ENCODE peak calls at places on chromosomes 6 and 20, in four cellular contexts. I is heart right ventricle, T is HFFc6, X is NCI-H1694. O is an unnamed sample.

GRCh38 chr6:75084872-75085381 is 120.9 kb downstream of the COL12A1 start:
- DNase-seq in I (peak), T (no peak), X (no peak), O (no peak)

GRCh38 chr20:1391640-1392442 is 1.0 kb downstream of the FKBP1A start:
- DNase-seq in I (no peak), T (no peak), X (no peak), O (no peak)

GRCh38 chr6:155177369-155177961 is 86.3 kb upstream of the CLDN20 start:
- DNase-seq in I (peak), T (peak), X (peak), O (no peak)

GRCh38 chr20:17568972-17569471 is 853 bp upstream of the DSTN start:
- DNase-seq in I (peak), T (peak), X (no peak), O (no peak)

GRCh38 chr6:144360401-144360800 is 75.3 kb downstream of the UTRN start:
- DNase-seq in I (no peak), T (peak), X (no peak), O (no peak)

GRCh38 chr20:19758888-19759331 is 852 bp downstream of the RIN2 start:
- DNase-seq in I (peak), T (no peak), X (peak), O (no peak)

GRCh38 chr6:166542580-166542912 is 43.9 kb downstream of the RAMACL start:
- DNase-seq in I (no peak), T (no peak), X (no peak), O (no peak)

GRCh38 chr6:165657325-165657680 is 5.7 kb downstream of the PDE10A start:
- DNase-seq in I (no peak), T (no peak), X (no peak), O (no peak)

GRCh38 chr6:35496851-35497570 is at the start of gene TEAD3:
- DNase-seq in I (peak), T (peak), X (no peak), O (peak)

GRCh38 chr6:38783436-38784228 is 68.5 kb downstream of the DNAH8 start:
- DNase-seq in I (no peak), T (no peak), X (no peak), O (no peak)

GRCh38 chr6:170152989-170153388 is 137.9 kb downstream of the DLL1 start:
- DNase-seq in I (no peak), T (no peak), X (peak), O (no peak)

GRCh38 chr6:33492093-33492492 is 37.7 kb downstream of the ZBTB9 start:
- DNase-seq in I (no peak), T (no peak), X (no peak), O (no peak)

GRCh38 chr6:42313941-42314570 is 96.4 kb upstream of the MRPS10 start:
- DNase-seq in I (peak), T (no peak), X (peak), O (no peak)

GRCh38 chr6:164967102-164967501 is 342.3 kb downstream of the C6orf118 start:
- DNase-seq in I (no peak), T (no peak), X (no peak), O (no peak)

GRCh38 chr20:38426006-38426405 is 9.1 kb downstream of the SNHG17 start:
- DNase-seq in I (no peak), T (peak), X (no peak), O (no peak)

GRCh38 chr6:81781624-81782023 is 29.1 kb upstream of the TENT5A start:
- DNase-seq in I (no peak), T (no peak), X (no peak), O (no peak)

GRCh38 chr6:139334791-139335446 is 39.5 kb downstream of the CITED2 start:
- DNase-seq in I (peak), T (peak), X (no peak), O (no peak)

GRCh38 chr20:36628076-36628475 is 17.9 kb downstream of the SLA2 start:
- DNase-seq in I (no peak), T (no peak), X (no peak), O (no peak)

GRCh38 chr6:18263561-18264337 is 581 bp downstream of the DEK start:
- DNase-seq in I (peak), T (no peak), X (no peak), O (peak)

GRCh38 chr6:373773-374724 is 17.5 kb upstream of the IRF4 start:
- DNase-seq in I (no peak), T (no peak), X (no peak), O (no peak)

O was measured in activated T-helper 9 cell treated with anti-CD3 and anti-CD28 coated beads, Interleukin-2, amount 50 U/mL, for 16 hours.